ENCODE peak calls at places on chromosomes 4 and X, in seven cellular contexts. A, W, Q, M, K, F and E are unnamed samples.

GRCh38 chr4:76954489-76954888 is 4.9 kb downstream of the SEPTIN11 start:
- DNase-seq in K (no peak), A (no peak), W (no peak), Q (no peak), F (no peak), M (no peak), E (no peak)

GRCh38 chr4:168797176-168797575 is 212.9 kb downstream of the CBR4 start:
- DNase-seq in M (peak), W (no peak), K (peak), Q (no peak), A (no peak), F (no peak), E (peak)

GRCh38 chr4:7107166-7107905 is 39.5 kb upstream of the GRPEL1 start:
- DNase-seq in A (no peak), F (no peak), Q (no peak), W (no peak), K (no peak), M (no peak), E (no peak)

GRCh38 chrX:136128743-136129142 is 18.6 kb upstream of the FHL1 start:
- DNase-seq in W (no peak), F (no peak), K (no peak), A (no peak), M (no peak), Q (no peak), E (no peak)

GRCh38 chrX:72526534-72527508 is 45.8 kb downstream of the HDAC8 start:
- DNase-seq in F (no peak), A (no peak), K (peak), Q (no peak), W (no peak), M (peak), E (peak)

GRCh38 chrX:155313766-155314165 is 20.6 kb downstream of the CLIC2 start:
- DNase-seq in Q (no peak), M (no peak), K (peak), F (no peak), W (peak), A (peak), E (peak)

GRCh38 chr4:144582105-144582850 is 63.7 kb upstream of the HHIP start:
- DNase-seq in M (no peak), F (no peak), Q (no peak), K (no peak), A (no peak), W (no peak), E (peak)

GRCh38 chr4:99723555-99724450 is 66.2 kb upstream of the C4orf54 start:
- DNase-seq in K (peak), W (peak), A (peak), M (peak), F (no peak), Q (no peak), E (peak)

GRCh38 chr4:1500231-1500965 is 94.2 kb upstream of the NKX1-1 start:
- DNase-seq in W (no peak), F (no peak), Q (no peak), M (no peak), A (no peak), K (no peak), E (no peak)

GRCh38 chr4:186501554-186501953 is 53.8 kb downstream of the MTNR1A start:
- DNase-seq in K (no peak), M (no peak), F (no peak), Q (no peak), A (no peak), W (no peak), E (no peak)

GRCh38 chr4:63302078-63302477 is 1107.2 kb downstream of the TECRL start:
- DNase-seq in M (no peak), Q (no peak), A (no peak), K (no peak), F (no peak), W (no peak), E (no peak)

GRCh38 chrX:13248867-13249521 is 70.9 kb downstream of the ATXN3L start:
- DNase-seq in M (peak), Q (no peak), A (peak), K (no peak), W (no peak), F (no peak), E (no peak)

GRCh38 chr4:185202984-185203379 is 818 bp downstream of the CFAP97 start:
- DNase-seq in A (no peak), Q (no peak), F (no peak), K (no peak), M (no peak), W (no peak), E (no peak)

GRCh38 chrX:9494806-9495205 is 29.9 kb downstream of the TBL1X start:
- DNase-seq in Q (no peak), F (no peak), A (peak), K (no peak), M (peak), W (no peak), E (peak)

GRCh38 chr4:189843392-189844009 is 97.2 kb upstream of the FRG1 start:
- DNase-seq in Q (no peak), K (no peak), F (no peak), M (no peak), W (no peak), A (no peak), E (no peak)

GRCh38 chr4:99811850-99812249 is 4.8 kb upstream of the DAPP1 start:
- DNase-seq in W (no peak), Q (peak), K (no peak), M (peak), A (no peak), F (no peak), E (peak)

GRCh38 chr4:44736900-44737299 is 10.5 kb upstream of the GNPDA2 start:
- DNase-seq in F (no peak), A (no peak), M (no peak), K (no peak), Q (no peak), W (no peak), E (no peak)

GRCh38 chrX:95678679-95679078 is 1006.0 kb upstream of the DIAPH2 start:
- DNase-seq in Q (no peak), F (no peak), W (no peak), M (no peak), K (no peak), A (no peak), E (no peak)

GRCh38 chr4:108224628-108225053 is 55.9 kb upstream of the LEF1 start:
- DNase-seq in M (peak), K (peak), A (peak), F (no peak), Q (no peak), W (no peak), E (peak)

GRCh38 chr4:119683518-119683917 is 54.9 kb upstream of the PDE5A start:
- DNase-seq in M (peak), K (peak), A (no peak), Q (no peak), F (no peak), W (no peak), E (peak)

GRCh38 chr4:151266542-151266941 is 10.4 kb upstream of the PRSS48 start:
- DNase-seq in A (no peak), F (no peak), Q (no peak), M (peak), W (no peak), K (no peak), E (peak)

GRCh38 chrX:130834149-130834548 is 68.9 kb downstream of the ENOX2 start:
- DNase-seq in M (no peak), F (no peak), K (no peak), A (no peak), Q (no peak), W (no peak), E (no peak)

GRCh38 chr4:113316879-113317278 is 267.4 kb downstream of the ANK2 start:
- DNase-seq in F (no peak), K (no peak), W (no peak), M (no peak), A (no peak), Q (peak), E (no peak)